ENCODE peak calls at places on chromosome 9, in eight cellular contexts. One of them, this sample, is unnamed.

GRCh38 chr9:136629879-136630661 is 32.6 kb upstream of the EGFL7 start:
- DNase-seq in cardiac fibroblast: peak
- DNase-seq in LNCaP clone FGC: no peak
- DNase-seq in pancreas: peak
- DNase-seq in A549: no peak
- DNase-seq in H1: peak
- DNase-seq in neural progenitor cell: peak
- DNase-seq in heart right ventricle: peak
- DNase-seq in this sample: peak

GRCh38 chr9:83327323-83327722 is 210.9 kb downstream of the FRMD3 start:
- DNase-seq in cardiac fibroblast: no peak
- DNase-seq in LNCaP clone FGC: no peak
- DNase-seq in pancreas: no peak
- DNase-seq in A549: no peak
- DNase-seq in H1: no peak
- DNase-seq in neural progenitor cell: peak
- DNase-seq in heart right ventricle: no peak
- DNase-seq in this sample: no peak

GRCh38 chr9:32265037-32265436 is 119.4 kb upstream of the ACO1 start:
- DNase-seq in cardiac fibroblast: no peak
- DNase-seq in LNCaP clone FGC: no peak
- DNase-seq in pancreas: no peak
- DNase-seq in A549: no peak
- DNase-seq in H1: no peak
- DNase-seq in neural progenitor cell: peak
- DNase-seq in heart right ventricle: no peak
- DNase-seq in this sample: no peak

GRCh38 chr9:6564868-6565267 is 80.7 kb downstream of the GLDC start:
- DNase-seq in cardiac fibroblast: peak
- DNase-seq in LNCaP clone FGC: no peak
- DNase-seq in pancreas: no peak
- DNase-seq in A549: no peak
- DNase-seq in H1: no peak
- DNase-seq in neural progenitor cell: no peak
- DNase-seq in heart right ventricle: peak
- DNase-seq in this sample: no peak

GRCh38 chr9:128636024-128636390 is 20.6 kb downstream of the DYNC2I2 start:
- DNase-seq in cardiac fibroblast: peak
- DNase-seq in LNCaP clone FGC: peak
- DNase-seq in pancreas: peak
- DNase-seq in A549: peak
- DNase-seq in H1: peak
- DNase-seq in neural progenitor cell: peak
- DNase-seq in heart right ventricle: peak
- DNase-seq in this sample: no peak

GRCh38 chr9:111691686-111692329 is 30.4 kb downstream of the GNG10 start:
- DNase-seq in cardiac fibroblast: peak
- DNase-seq in LNCaP clone FGC: no peak
- DNase-seq in pancreas: no peak
- DNase-seq in A549: peak
- DNase-seq in H1: no peak
- DNase-seq in neural progenitor cell: no peak
- DNase-seq in heart right ventricle: no peak
- DNase-seq in this sample: no peak

GRCh38 chr9:101427337-101427736 is 8.2 kb downstream of the ALDOB start:
- DNase-seq in cardiac fibroblast: no peak
- DNase-seq in LNCaP clone FGC: no peak
- DNase-seq in pancreas: no peak
- DNase-seq in A549: no peak
- DNase-seq in H1: no peak
- DNase-seq in neural progenitor cell: no peak
- DNase-seq in heart right ventricle: no peak
- DNase-seq in this sample: no peak

GRCh38 chr9:2722715-2723114 is 5.4 kb downstream of the KCNV2 start:
- DNase-seq in cardiac fibroblast: peak
- DNase-seq in LNCaP clone FGC: no peak
- DNase-seq in pancreas: no peak
- DNase-seq in A549: no peak
- DNase-seq in H1: no peak
- DNase-seq in neural progenitor cell: no peak
- DNase-seq in heart right ventricle: no peak
- DNase-seq in this sample: no peak

GRCh38 chr9:114745108-114745848 is 60.6 kb downstream of the TNFSF15 start:
- DNase-seq in cardiac fibroblast: peak
- DNase-seq in LNCaP clone FGC: no peak
- DNase-seq in pancreas: no peak
- DNase-seq in A549: no peak
- DNase-seq in H1: no peak
- DNase-seq in neural progenitor cell: no peak
- DNase-seq in heart right ventricle: no peak
- DNase-seq in this sample: no peak

GRCh38 chr9:326667-327066 is 112.0 kb downstream of the DOCK8 start:
- DNase-seq in cardiac fibroblast: no peak
- DNase-seq in LNCaP clone FGC: no peak
- DNase-seq in pancreas: no peak
- DNase-seq in A549: no peak
- DNase-seq in H1: no peak
- DNase-seq in neural progenitor cell: no peak
- DNase-seq in heart right ventricle: no peak
- DNase-seq in this sample: no peak

GRCh38 chr9:36158917-36159316 is 10.3 kb upstream of the CCIN start:
- DNase-seq in cardiac fibroblast: peak
- DNase-seq in LNCaP clone FGC: no peak
- DNase-seq in pancreas: no peak
- DNase-seq in A549: no peak
- DNase-seq in H1: no peak
- DNase-seq in neural progenitor cell: no peak
- DNase-seq in heart right ventricle: no peak
- DNase-seq in this sample: no peak

GRCh38 chr9:32455738-32456137 is 70.3 kb downstream of the RIGI start:
- DNase-seq in cardiac fibroblast: peak
- DNase-seq in LNCaP clone FGC: no peak
- DNase-seq in pancreas: no peak
- DNase-seq in A549: no peak
- DNase-seq in H1: no peak
- DNase-seq in neural progenitor cell: no peak
- DNase-seq in heart right ventricle: no peak
- DNase-seq in this sample: no peak

GRCh38 chr9:131116281-131117101 is 8.9 kb upstream of the NUP214 start:
- DNase-seq in cardiac fibroblast: peak
- DNase-seq in LNCaP clone FGC: no peak
- DNase-seq in pancreas: no peak
- DNase-seq in A549: no peak
- DNase-seq in H1: no peak
- DNase-seq in neural progenitor cell: no peak
- DNase-seq in heart right ventricle: peak
- DNase-seq in this sample: no peak

GRCh38 chr9:80410106-80410505 is 838.3 kb downstream of the TLE4 start:
- DNase-seq in cardiac fibroblast: peak
- DNase-seq in LNCaP clone FGC: no peak
- DNase-seq in pancreas: no peak
- DNase-seq in A549: no peak
- DNase-seq in H1: peak
- DNase-seq in neural progenitor cell: peak
- DNase-seq in heart right ventricle: no peak
- DNase-seq in this sample: no peak

GRCh38 chr9:82081507-82081906 is 92.9 kb downstream of the SPATA31D1 start:
- DNase-seq in cardiac fibroblast: no peak
- DNase-seq in LNCaP clone FGC: no peak
- DNase-seq in pancreas: no peak
- DNase-seq in A549: no peak
- DNase-seq in H1: no peak
- DNase-seq in neural progenitor cell: no peak
- DNase-seq in heart right ventricle: no peak
- DNase-seq in this sample: no peak

GRCh38 chr9:93077811-93078210 is 18.2 kb upstream of the CARD19 start:
- DNase-seq in cardiac fibroblast: no peak
- DNase-seq in LNCaP clone FGC: no peak
- DNase-seq in pancreas: no peak
- DNase-seq in A549: no peak
- DNase-seq in H1: no peak
- DNase-seq in neural progenitor cell: no peak
- DNase-seq in heart right ventricle: no peak
- DNase-seq in this sample: no peak

GRCh38 chr9:22028394-22028793 is 19.3 kb upstream of the CDKN2B start:
- DNase-seq in cardiac fibroblast: no peak
- DNase-seq in LNCaP clone FGC: no peak
- DNase-seq in pancreas: no peak
- DNase-seq in A549: no peak
- DNase-seq in H1: no peak
- DNase-seq in neural progenitor cell: no peak
- DNase-seq in heart right ventricle: no peak
- DNase-seq in this sample: no peak

DNA sequence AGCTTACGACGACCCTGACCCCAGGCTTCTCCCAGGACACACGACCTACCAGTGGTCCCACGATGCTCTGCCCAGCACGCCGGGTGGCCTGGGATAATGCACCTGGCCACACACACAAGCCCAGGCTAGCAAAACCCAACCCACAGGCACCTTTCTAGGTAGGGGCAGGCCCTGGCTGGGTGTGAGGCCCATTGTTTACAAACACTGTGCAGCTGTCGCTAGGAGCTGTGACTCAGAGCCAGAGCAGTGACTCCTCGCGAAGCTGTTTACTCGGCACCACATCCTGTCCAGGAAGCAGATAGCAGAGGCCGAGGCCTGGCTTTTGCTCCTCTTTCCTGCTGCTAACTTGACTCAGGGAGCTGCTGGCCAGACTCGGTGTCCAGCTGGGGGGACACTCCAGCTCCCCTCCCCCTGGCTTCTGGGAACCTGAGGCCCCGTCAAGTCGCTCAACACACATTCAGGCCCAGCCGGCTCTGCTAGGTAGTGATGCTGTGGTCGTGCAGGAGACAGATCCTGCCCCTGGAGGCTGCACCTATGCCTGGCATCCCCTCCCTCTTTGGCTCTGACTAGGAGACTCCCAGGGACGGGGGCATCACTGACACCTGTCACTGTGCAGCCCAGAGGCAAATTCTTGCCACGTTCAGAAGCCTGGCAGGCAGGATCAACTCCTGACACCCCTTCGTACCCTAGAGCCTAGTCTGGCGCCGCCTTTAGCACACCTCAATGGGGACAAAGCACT is 12.8 kb upstream of the RALGDS start:
- DNase-seq in cardiac fibroblast: peak
- DNase-seq in LNCaP clone FGC: peak
- DNase-seq in pancreas: peak
- DNase-seq in A549: peak
- DNase-seq in H1: no peak
- DNase-seq in neural progenitor cell: peak
- DNase-seq in heart right ventricle: peak
- DNase-seq in this sample: peak
- TF ChIP-seq CTCF in cardiac fibroblast: no peak
- TF ChIP-seq CTCF in LNCaP clone FGC: no peak
- TF ChIP-seq CTCF in pancreas: no peak
- TF ChIP-seq CTCF in A549: no peak
- TF ChIP-seq CTCF in H1: no peak
- TF ChIP-seq CTCF in neural progenitor cell: no peak
- TF ChIP-seq CTCF in heart right ventricle: no peak
- TF ChIP-seq CTCF in this sample: no peak

GRCh38 chr9:112705773-112706427 is 12.0 kb downstream of the INIP start:
- DNase-seq in cardiac fibroblast: peak
- DNase-seq in LNCaP clone FGC: no peak
- DNase-seq in pancreas: no peak
- DNase-seq in A549: no peak
- DNase-seq in H1: no peak
- DNase-seq in neural progenitor cell: peak
- DNase-seq in heart right ventricle: no peak
- DNase-seq in this sample: no peak
- TF ChIP-seq CTCF in cardiac fibroblast: peak
- TF ChIP-seq CTCF in LNCaP clone FGC: peak
- TF ChIP-seq CTCF in pancreas: peak
- TF ChIP-seq CTCF in A549: peak
- TF ChIP-seq CTCF in H1: no peak
- TF ChIP-seq CTCF in neural progenitor cell: peak
- TF ChIP-seq CTCF in heart right ventricle: no peak
- TF ChIP-seq CTCF in this sample: no peak

GRCh38 chr9:98451576-98451975 is 196.1 kb upstream of the TBC1D2 start:
- DNase-seq in cardiac fibroblast: no peak
- DNase-seq in LNCaP clone FGC: no peak
- DNase-seq in pancreas: no peak
- DNase-seq in A549: no peak
- DNase-seq in H1: no peak
- DNase-seq in neural progenitor cell: no peak
- DNase-seq in heart right ventricle: no peak
- DNase-seq in this sample: no peak

GRCh38 chr9:98450486-98450885 is 195.0 kb upstream of the TBC1D2 start:
- DNase-seq in cardiac fibroblast: no peak
- DNase-seq in LNCaP clone FGC: no peak
- DNase-seq in pancreas: no peak
- DNase-seq in A549: no peak
- DNase-seq in H1: no peak
- DNase-seq in neural progenitor cell: no peak
- DNase-seq in heart right ventricle: no peak
- DNase-seq in this sample: no peak

GRCh38 chr9:98442114-98442513 is 186.7 kb upstream of the TBC1D2 start:
- DNase-seq in cardiac fibroblast: no peak
- DNase-seq in LNCaP clone FGC: no peak
- DNase-seq in pancreas: no peak
- DNase-seq in A549: no peak
- DNase-seq in H1: peak
- DNase-seq in neural progenitor cell: peak
- DNase-seq in heart right ventricle: no peak
- DNase-seq in this sample: no peak

GRCh38 chr9:98442541-98442940 is 187.1 kb upstream of the TBC1D2 start:
- DNase-seq in cardiac fibroblast: no peak
- DNase-seq in LNCaP clone FGC: no peak
- DNase-seq in pancreas: no peak
- DNase-seq in A549: no peak
- DNase-seq in H1: no peak
- DNase-seq in neural progenitor cell: no peak
- DNase-seq in heart right ventricle: no peak
- DNase-seq in this sample: no peak

GRCh38 chr9:98445576-98445975 is 190.1 kb upstream of the TBC1D2 start:
- DNase-seq in cardiac fibroblast: no peak
- DNase-seq in LNCaP clone FGC: no peak
- DNase-seq in pancreas: no peak
- DNase-seq in A549: no peak
- DNase-seq in H1: no peak
- DNase-seq in neural progenitor cell: no peak
- DNase-seq in heart right ventricle: no peak
- DNase-seq in this sample: no peak
- TF ChIP-seq CTCF in cardiac fibroblast: no peak
- TF ChIP-seq CTCF in LNCaP clone FGC: no peak
- TF ChIP-seq CTCF in pancreas: no peak
- TF ChIP-seq CTCF in A549: no peak
- TF ChIP-seq CTCF in H1: no peak
- TF ChIP-seq CTCF in neural progenitor cell: no peak
- TF ChIP-seq CTCF in heart right ventricle: no peak
- TF ChIP-seq CTCF in this sample: no peak

DNA sequence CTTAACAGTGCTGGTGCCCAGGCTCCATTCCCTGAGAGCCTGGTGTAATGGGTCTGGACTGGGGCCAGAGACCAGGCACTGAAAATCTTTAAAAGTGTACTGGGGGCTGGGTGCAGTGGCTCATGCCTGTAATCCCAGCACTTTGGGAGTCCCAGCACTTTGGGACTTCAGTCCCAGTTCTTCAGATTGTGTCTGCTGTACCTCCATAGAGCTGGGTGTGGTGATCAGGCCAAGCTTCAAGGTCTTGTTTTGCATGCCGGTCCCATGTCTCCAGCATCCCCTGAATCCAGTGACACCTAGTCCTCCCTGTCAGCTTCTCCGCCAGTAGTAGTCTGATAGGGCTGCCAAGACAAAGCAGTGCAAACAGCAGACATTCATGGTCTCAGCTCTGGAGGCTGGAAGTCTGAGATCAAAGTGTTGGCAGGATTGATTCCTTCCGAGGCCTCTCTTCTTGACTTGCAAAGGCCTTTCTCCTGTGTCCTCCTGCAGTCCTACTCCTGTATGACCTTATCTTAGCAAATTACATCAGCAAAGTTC is 108.2 kb downstream of the SYK start:
- DNase-seq in cardiac fibroblast: no peak
- DNase-seq in LNCaP clone FGC: no peak
- DNase-seq in pancreas: no peak
- DNase-seq in A549: no peak
- DNase-seq in H1: no peak
- DNase-seq in neural progenitor cell: no peak
- DNase-seq in heart right ventricle: no peak
- DNase-seq in this sample: no peak
- TF ChIP-seq CTCF in cardiac fibroblast: no peak
- TF ChIP-seq CTCF in LNCaP clone FGC: no peak
- TF ChIP-seq CTCF in pancreas: no peak
- TF ChIP-seq CTCF in A549: no peak
- TF ChIP-seq CTCF in H1: no peak
- TF ChIP-seq CTCF in neural progenitor cell: no peak
- TF ChIP-seq CTCF in heart right ventricle: no peak
- TF ChIP-seq CTCF in this sample: no peak

This sample was measured in GM10248.